ENCODE peak calls at places on chromosome 12, in five cellular contexts. One of them, this sample, is unnamed.

GRCh38 chr12:1801285-1801975 is 18.9 kb upstream of the LRTM2 start:
- DNase-seq in activated gamma-delta T cell treated with Interleukin-2 at 50 U/mL for 16 hours: peak
- DNase-seq in mucosa of gallbladder: no peak
- DNase-seq in stimulated activated CD4-positive, alpha-beta T cell treated with anti-CD3 and anti-CD28 coated beads, Interleukin-15, amount 100 ng/mL, for 1 hour: no peak
- DNase-seq in hippocampal formation: no peak
- DNase-seq in this sample: no peak

GRCh38 chr12:26318661-26319068 is 123.3 kb downstream of the SSPN start:
- DNase-seq in stimulated activated CD4-positive, alpha-beta T cell treated with anti-CD3 and anti-CD28 coated beads, Interleukin-15, amount 100 ng/mL, for 1 hour: no peak
- DNase-seq in hippocampal formation: no peak
- DNase-seq in mucosa of gallbladder: peak
- DNase-seq in activated gamma-delta T cell treated with Interleukin-2 at 50 U/mL for 16 hours: no peak
- DNase-seq in this sample: no peak

GRCh38 chr12:132147423-132148367 is 3.4 kb downstream of the NOC4L start:
- DNase-seq in stimulated activated CD4-positive, alpha-beta T cell treated with anti-CD3 and anti-CD28 coated beads, Interleukin-15, amount 100 ng/mL, for 1 hour: no peak
- DNase-seq in hippocampal formation: no peak
- DNase-seq in mucosa of gallbladder: no peak
- DNase-seq in activated gamma-delta T cell treated with Interleukin-2 at 50 U/mL for 16 hours: no peak
- DNase-seq in this sample: no peak

GRCh38 chr12:132630672-132631071 is 12.1 kb downstream of the P2RX2 start:
- DNase-seq in activated gamma-delta T cell treated with Interleukin-2 at 50 U/mL for 16 hours: no peak
- DNase-seq in stimulated activated CD4-positive, alpha-beta T cell treated with anti-CD3 and anti-CD28 coated beads, Interleukin-15, amount 100 ng/mL, for 1 hour: no peak
- DNase-seq in mucosa of gallbladder: no peak
- DNase-seq in hippocampal formation: no peak
- DNase-seq in this sample: no peak

GRCh38 chr12:80632835-80633234 is 74.6 kb upstream of the MYF6 start:
- DNase-seq in stimulated activated CD4-positive, alpha-beta T cell treated with anti-CD3 and anti-CD28 coated beads, Interleukin-15, amount 100 ng/mL, for 1 hour: no peak
- DNase-seq in activated gamma-delta T cell treated with Interleukin-2 at 50 U/mL for 16 hours: no peak
- DNase-seq in mucosa of gallbladder: no peak
- DNase-seq in hippocampal formation: no peak
- DNase-seq in this sample: no peak

GRCh38 chr12:110546339-110546738 is 36.8 kb downstream of the PPTC7 start:
- DNase-seq in mucosa of gallbladder: no peak
- DNase-seq in activated gamma-delta T cell treated with Interleukin-2 at 50 U/mL for 16 hours: no peak
- DNase-seq in stimulated activated CD4-positive, alpha-beta T cell treated with anti-CD3 and anti-CD28 coated beads, Interleukin-15, amount 100 ng/mL, for 1 hour: no peak
- DNase-seq in hippocampal formation: no peak
- DNase-seq in this sample: no peak

GRCh38 chr12:76784600-76785051 is 20.7 kb downstream of the ZDHHC17 start:
- DNase-seq in activated gamma-delta T cell treated with Interleukin-2 at 50 U/mL for 16 hours: no peak
- DNase-seq in stimulated activated CD4-positive, alpha-beta T cell treated with anti-CD3 and anti-CD28 coated beads, Interleukin-15, amount 100 ng/mL, for 1 hour: no peak
- DNase-seq in hippocampal formation: peak
- DNase-seq in mucosa of gallbladder: no peak
- DNase-seq in this sample: no peak

GRCh38 chr12:25266522-25266921 is 15.8 kb upstream of the KRAS start:
- DNase-seq in activated gamma-delta T cell treated with Interleukin-2 at 50 U/mL for 16 hours: no peak
- DNase-seq in hippocampal formation: no peak
- DNase-seq in stimulated activated CD4-positive, alpha-beta T cell treated with anti-CD3 and anti-CD28 coated beads, Interleukin-15, amount 100 ng/mL, for 1 hour: no peak
- DNase-seq in mucosa of gallbladder: no peak
- DNase-seq in this sample: no peak

GRCh38 chr12:67269632-67270578 is 747 bp downstream of the CAND1 start:
- DNase-seq in activated gamma-delta T cell treated with Interleukin-2 at 50 U/mL for 16 hours: peak
- DNase-seq in stimulated activated CD4-positive, alpha-beta T cell treated with anti-CD3 and anti-CD28 coated beads, Interleukin-15, amount 100 ng/mL, for 1 hour: peak
- DNase-seq in mucosa of gallbladder: peak
- DNase-seq in hippocampal formation: peak
- DNase-seq in this sample: peak

This sample was measured in T follicular helper cell.